ENCODE peak calls at places on chromosomes 3 and 15, in ten cellular contexts. S is astrocyte of the spinal cord; P is NCI-H524 treated with DMSO at 0.1 percent for 48 hours; U is NAMALWA; D is tibial nerve; F is NCI-H2107; K is CD8-positive, alpha-beta memory T cell; W is Daoy; T is renal cortical epithelial cell; A is epithelial cell of esophagus. N is an unnamed sample.

GRCh38 chr3:27914199-27914598 is 192.1 kb upstream of the EOMES start:
- DNase-seq in P (no peak), S (no peak), A (peak), F (no peak), U (no peak), W (no peak), D (no peak), T (no peak), K (no peak), N (no peak)

GRCh38 chr3:95341314-95341713 is 1278.5 kb downstream of the NSUN3 start:
- DNase-seq in U (no peak), A (no peak), D (no peak), W (no peak), T (peak), P (no peak), F (no peak), K (no peak), S (no peak), N (no peak)

GRCh38 chr15:30956216-30956803 is 35.1 kb downstream of the MTMR10 start:
- DNase-seq in K (no peak), T (no peak), W (peak), D (no peak), U (no peak), S (no peak), A (no peak), F (no peak), P (no peak), N (no peak)

GRCh38 chr3:45551214-45552010 is 43.1 kb upstream of the LIMD1 start:
- DNase-seq in U (no peak), P (no peak), T (peak), W (peak), S (peak), A (peak), D (peak), F (no peak), K (no peak), N (peak)

GRCh38 chr3:185818267-185818875 is 6.5 kb downstream of the IGF2BP2 start:
- DNase-seq in A (no peak), W (no peak), F (no peak), U (no peak), S (no peak), D (no peak), K (no peak), T (no peak), P (no peak), N (no peak)

GRCh38 chr3:134708671-134709070 is 57.8 kb upstream of the KY start:
- DNase-seq in P (no peak), U (no peak), K (no peak), T (no peak), S (peak), D (no peak), A (no peak), F (no peak), W (peak), N (no peak)

GRCh38 chr3:33044676-33045075 is 52.3 kb downstream of the GLB1 start:
- DNase-seq in D (no peak), K (no peak), U (no peak), A (no peak), P (no peak), F (no peak), S (no peak), T (no peak), W (no peak), N (no peak)

GRCh38 chr15:28086175-28086703 is 12.9 kb downstream of the OCA2 start:
- DNase-seq in S (peak), A (peak), F (no peak), W (no peak), T (peak), K (peak), P (no peak), D (no peak), U (peak), N (peak)

GRCh38 chr15:33183334-33183733 is 11.2 kb downstream of the FMN1 start:
- DNase-seq in D (no peak), W (no peak), U (no peak), S (no peak), K (no peak), F (no peak), T (no peak), A (no peak), P (no peak), N (no peak)

GRCh38 chr3:135618123-135618522 is 347.4 kb upstream of the PPP2R3A start:
- DNase-seq in P (no peak), A (no peak), K (no peak), T (no peak), W (no peak), D (no peak), S (no peak), F (no peak), U (no peak), N (no peak)

GRCh38 chr3:4392992-4393391 is 74.1 kb downstream of the SUMF1 start:
- DNase-seq in P (no peak), A (no peak), D (no peak), T (no peak), S (no peak), K (no peak), F (no peak), U (no peak), W (no peak), N (no peak)

GRCh38 chr3:129068291-129068886 is 7.8 kb downstream of the GP9 start:
- DNase-seq in W (no peak), A (peak), T (no peak), F (no peak), D (no peak), P (no peak), K (no peak), U (no peak), S (no peak), N (no peak)

GRCh38 chr3:160956785-160957184 is 148.4 kb downstream of the B3GALNT1 start:
- DNase-seq in P (no peak), U (peak), A (peak), T (peak), W (peak), D (no peak), K (no peak), S (peak), F (no peak), N (no peak)

GRCh38 chr3:194328080-194328571 is 23.0 kb downstream of the CPN2 start:
- DNase-seq in D (no peak), U (peak), P (no peak), F (no peak), T (peak), W (peak), K (peak), A (peak), S (peak), N (peak)

GRCh38 chr15:39156636-39157255 is 424.1 kb upstream of the THBS1 start:
- DNase-seq in F (no peak), S (no peak), U (no peak), K (no peak), W (no peak), T (no peak), P (no peak), A (no peak), D (peak), N (no peak)

GRCh38 chr3:138196023-138196422 is 8.9 kb downstream of the ARMC8 start:
- DNase-seq in W (no peak), P (no peak), A (peak), U (no peak), S (no peak), K (no peak), D (no peak), T (no peak), F (no peak), N (no peak)

GRCh38 chr3:10116138-10116460 is 624 bp downstream of the BRK1 start:
- DNase-seq in U (no peak), W (peak), D (no peak), T (peak), P (no peak), F (no peak), S (no peak), A (peak), K (no peak), N (peak)

GRCh38 chr3:127184870-127185216 is 8.1 kb upstream of the PRR23E start:
- DNase-seq in F (no peak), A (no peak), D (no peak), T (no peak), W (no peak), K (no peak), U (no peak), S (no peak), P (no peak), N (no peak)

GRCh38 chr3:53506110-53506762 is 11.8 kb downstream of the CACNA1D start:
- DNase-seq in S (no peak), U (no peak), K (no peak), A (no peak), T (peak), W (no peak), D (no peak), P (no peak), F (no peak), N (no peak)

GRCh38 chr15:81061490-81062235 is 60.9 kb downstream of the TLNRD1 start:
- DNase-seq in A (no peak), F (no peak), K (no peak), W (no peak), D (no peak), T (no peak), U (no peak), S (no peak), P (no peak), N (no peak)

GRCh38 chr3:118972974-118973373 is 61.7 kb downstream of the IGSF11 start:
- DNase-seq in U (no peak), D (no peak), S (no peak), F (no peak), W (peak), T (no peak), K (no peak), P (no peak), A (no peak), N (no peak)

GRCh38 chr15:84772467-84772866 is 24.1 kb downstream of the ZNF592 start:
- DNase-seq in S (no peak), W (no peak), P (no peak), D (no peak), T (no peak), F (no peak), U (no peak), A (no peak), K (no peak), N (no peak)

GRCh38 chr3:183300996-183301562 is 48.0 kb downstream of the B3GNT5 start:
- DNase-seq in W (no peak), K (no peak), A (no peak), P (no peak), T (no peak), D (no peak), F (no peak), S (peak), U (no peak), N (no peak)